ENCODE peak calls at places on chromosomes 11 and 22, in five cellular contexts. S, O, I, R and V are unnamed samples.

GRCh38 chr11:33135768-33136443 is 25.4 kb downstream of the CSTF3 start:
- DNase-seq in S (no peak), O (no peak), I (no peak), R (no peak), V (no peak)

GRCh38 chr11:63906585-63906984 is 10.4 kb downstream of the RCOR2 start:
- DNase-seq in S (no peak), O (no peak), I (peak), R (no peak), V (peak)

GRCh38 chr22:29621761-29622526 is 18.5 kb downstream of the NF2 start:
- DNase-seq in S (no peak), O (no peak), I (no peak), R (peak), V (no peak)

GRCh38 chr11:33588056-33588455 is 112.6 kb downstream of the C11orf91 start:
- DNase-seq in S (no peak), O (no peak), I (peak), R (no peak), V (no peak)

GRCh38 chr11:41201156-41201555 is 258.3 kb downstream of the LRRC4C start:
- DNase-seq in S (no peak), O (no peak), I (peak), R (peak), V (peak)

GRCh38 chr11:16607675-16608644 is 130.5 kb upstream of the C11orf58 start:
- DNase-seq in S (peak), O (peak), I (peak), R (peak), V (peak)

GRCh38 chr11:117806906-117807305 is 9.9 kb upstream of the DSCAML1 start:
- DNase-seq in S (no peak), O (no peak), I (no peak), R (no peak), V (no peak)

GRCh38 chr11:17206448-17206847 is 1.3 kb downstream of the PIK3C2A start:
- DNase-seq in S (no peak), O (no peak), I (no peak), R (peak), V (no peak)

GRCh38 chr22:23532756-23533155 is 47.3 kb downstream of the IGLL1 start:
- DNase-seq in S (no peak), O (no peak), I (no peak), R (no peak), V (no peak)

GRCh38 chr22:44212936-44213335 is 32.2 kb downstream of the PARVG start:
- DNase-seq in S (no peak), O (no peak), I (no peak), R (no peak), V (no peak)

GRCh38 chr11:35321532-35322320 is 97.6 kb downstream of the SLC1A2 start:
- DNase-seq in S (no peak), O (no peak), I (no peak), R (peak), V (no peak)

GRCh38 chr22:48663297-48663696 is 1164.4 kb downstream of the BRD1 start:
- DNase-seq in S (no peak), O (no peak), I (peak), R (no peak), V (no peak)

GRCh38 chr22:43053176-43053575 is 36.0 kb downstream of the TTLL1 start:
- DNase-seq in S (no peak), O (no peak), I (peak), R (no peak), V (no peak)

GRCh38 chr11:76910620-76911414 is 50.1 kb downstream of the ACER3 start:
- DNase-seq in S (no peak), O (no peak), I (no peak), R (no peak), V (no peak)

GRCh38 chr11:12715941-12716340 is 41.7 kb downstream of the TEAD1 start:
- DNase-seq in S (no peak), O (no peak), I (no peak), R (no peak), V (no peak)

GRCh38 chr11:12207384-12208150 is 97.2 kb downstream of the MICAL2 start:
- DNase-seq in S (no peak), O (no peak), I (no peak), R (no peak), V (no peak)

GRCh38 chr11:45646275-45646970 is 19.0 kb downstream of the CHST1 start:
- DNase-seq in S (no peak), O (no peak), I (peak), R (peak), V (no peak)

GRCh38 chr11:76787271-76787670 is 4.1 kb downstream of the TSKU start:
- DNase-seq in S (no peak), O (no peak), I (no peak), R (no peak), V (no peak)

GRCh38 chr11:18012314-18012905 is 437 bp downstream of the SERGEF start:
- DNase-seq in S (peak), O (peak), I (no peak), R (peak), V (peak)

GRCh38 chr11:120908521-120909181 is 115.3 kb upstream of the TBCEL start:
- DNase-seq in S (no peak), O (no peak), I (no peak), R (no peak), V (no peak)

GRCh38 chr11:46361283-46362145 is 14.3 kb downstream of the DGKZ start:
- DNase-seq in S (peak), O (no peak), I (no peak), R (no peak), V (peak)

GRCh38 chr11:133830931-133831907 is 14.1 kb downstream of the SPATA19 start:
- DNase-seq in S (no peak), O (no peak), I (peak), R (no peak), V (peak)

GRCh38 chr11:43579919-43580276 is 100.6 kb upstream of the HSD17B12 start:
- DNase-seq in S (no peak), O (no peak), I (peak), R (no peak), V (no peak)

GRCh38 chr11:2933376-2934056 is 4.3 kb upstream of the PHLDA2 start:
- DNase-seq in S (peak), O (peak), I (no peak), R (peak), V (peak)

GRCh38 chr11:74721479-74721835 is 9.8 kb downstream of the CHRDL2 start:
- DNase-seq in S (no peak), O (no peak), I (no peak), R (no peak), V (no peak)

GRCh38 chr22:29336751-29337490 is 21.4 kb upstream of the RASL10A start:
- DNase-seq in S (no peak), O (peak), I (no peak), R (no peak), V (no peak)

GRCh38 chr11:72283947-72284346 is 40.0 kb upstream of the PHOX2A start:
- DNase-seq in S (no peak), O (no peak), I (no peak), R (no peak), V (no peak)

GRCh38 chr11:22670803-22671202 is 4.4 kb downstream of the GAS2 start:
- DNase-seq in S (no peak), O (no peak), I (no peak), R (peak), V (no peak)

GRCh38 chr11:126332221-126332711 is 23.2 kb upstream of the ST3GAL4 start:
- DNase-seq in S (no peak), O (no peak), I (no peak), R (peak), V (no peak)

GRCh38 chr11:45816614-45817013 is 11.7 kb downstream of the SLC35C1 start:
- DNase-seq in S (no peak), O (no peak), I (peak), R (no peak), V (peak)

GRCh38 chr11:79274636-79275315 is 166.1 kb downstream of the TENM4 start:
- DNase-seq in S (no peak), O (no peak), I (no peak), R (no peak), V (no peak)

GRCh38 chr11:79263001-79263400 is 177.8 kb downstream of the TENM4 start:
- DNase-seq in S (no peak), O (no peak), I (no peak), R (no peak), V (peak)

GRCh38 chr11:19367051-19367709 is 126.4 kb upstream of the E2F8 start:
- DNase-seq in S (no peak), O (no peak), I (no peak), R (no peak), V (no peak)

GRCh38 chr22:46586123-46586519 is 34.1 kb upstream of the GRAMD4 start:
- DNase-seq in S (peak), O (no peak), I (peak), R (no peak), V (no peak)

GRCh38 chr22:19810381-19811141 is 44.1 kb downstream of the GNB1L start:
- DNase-seq in S (peak), O (no peak), I (peak), R (no peak), V (no peak)

GRCh38 chr22:38925571-38926041 is 31.8 kb upstream of the APOBEC3A start:
- DNase-seq in S (no peak), O (no peak), I (no peak), R (no peak), V (no peak)

GRCh38 chr11:86062719-86063118 is 6.2 kb downstream of the PICALM start:
- DNase-seq in S (no peak), O (no peak), I (no peak), R (no peak), V (no peak)

GRCh38 chr22:25111579-25112517 is 87.8 kb upstream of the CRYBB3 start:
- DNase-seq in S (peak), O (peak), I (no peak), R (no peak), V (no peak)

DNA sequence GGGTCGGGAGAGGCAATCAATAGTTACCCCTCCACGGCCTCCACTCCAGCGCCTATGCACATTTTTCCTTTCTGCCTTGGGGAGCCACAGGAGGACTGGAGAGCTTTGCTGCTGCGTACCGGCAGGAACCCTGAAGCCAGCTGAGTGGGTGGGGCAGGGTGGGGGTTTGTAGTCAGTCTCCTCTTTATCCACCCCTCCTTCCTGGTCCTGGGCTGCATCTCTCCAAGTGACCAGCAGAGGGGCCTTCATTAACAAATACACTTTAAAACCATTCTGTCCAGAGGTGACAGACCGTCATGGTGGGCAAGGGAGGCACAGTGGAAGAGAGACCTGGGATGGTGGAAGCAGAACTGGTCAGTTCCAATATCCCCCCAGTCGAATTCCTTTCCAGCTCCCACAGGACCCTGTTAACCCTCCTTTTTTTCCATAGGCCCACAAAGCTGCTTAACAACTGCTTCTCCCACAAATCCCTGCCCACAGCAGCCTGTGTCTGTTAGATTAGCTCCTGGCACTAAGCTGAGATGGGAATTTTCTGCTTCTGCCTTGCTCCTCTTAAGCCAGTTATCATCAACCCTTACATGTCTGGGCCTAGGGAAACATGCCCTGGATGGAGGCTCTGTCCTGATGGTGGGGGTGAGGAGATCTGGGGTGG is 3.9 kb upstream of the ABCG4 start:
- DNase-seq in S (peak), O (peak), I (peak), R (peak), V (peak)
- TF ChIP-seq CTCF in S (peak), O (peak), I (peak), R (peak), V (peak)

GRCh38 chr11:48105096-48105990 is 111.3 kb upstream of the OR4B1 start:
- DNase-seq in S (no peak), O (peak), I (no peak), R (no peak), V (no peak)
- TF ChIP-seq CTCF in S (no peak), O (no peak), I (no peak), R (no peak), V (no peak)

GRCh38 chr11:109641549-109641948 is 219.6 kb downstream of the C11orf87 start:
- DNase-seq in S (no peak), O (no peak), I (peak), R (peak), V (no peak)
- TF ChIP-seq CTCF in S (no peak), O (no peak), I (peak), R (peak), V (no peak)

GRCh38 chr11:122103366-122103765 is 12.6 kb downstream of the BLID start:
- DNase-seq in S (no peak), O (no peak), I (no peak), R (peak), V (no peak)

GRCh38 chr11:122099345-122100045 is 16.5 kb downstream of the BLID start:
- DNase-seq in S (no peak), O (no peak), I (no peak), R (peak), V (no peak)

GRCh38 chr11:122102426-122102825 is 13.6 kb downstream of the BLID start:
- DNase-seq in S (no peak), O (no peak), I (no peak), R (peak), V (no peak)

GRCh38 chr11:122100222-122101080 is 15.6 kb downstream of the BLID start:
- DNase-seq in S (no peak), O (no peak), I (peak), R (peak), V (peak)

DNA sequence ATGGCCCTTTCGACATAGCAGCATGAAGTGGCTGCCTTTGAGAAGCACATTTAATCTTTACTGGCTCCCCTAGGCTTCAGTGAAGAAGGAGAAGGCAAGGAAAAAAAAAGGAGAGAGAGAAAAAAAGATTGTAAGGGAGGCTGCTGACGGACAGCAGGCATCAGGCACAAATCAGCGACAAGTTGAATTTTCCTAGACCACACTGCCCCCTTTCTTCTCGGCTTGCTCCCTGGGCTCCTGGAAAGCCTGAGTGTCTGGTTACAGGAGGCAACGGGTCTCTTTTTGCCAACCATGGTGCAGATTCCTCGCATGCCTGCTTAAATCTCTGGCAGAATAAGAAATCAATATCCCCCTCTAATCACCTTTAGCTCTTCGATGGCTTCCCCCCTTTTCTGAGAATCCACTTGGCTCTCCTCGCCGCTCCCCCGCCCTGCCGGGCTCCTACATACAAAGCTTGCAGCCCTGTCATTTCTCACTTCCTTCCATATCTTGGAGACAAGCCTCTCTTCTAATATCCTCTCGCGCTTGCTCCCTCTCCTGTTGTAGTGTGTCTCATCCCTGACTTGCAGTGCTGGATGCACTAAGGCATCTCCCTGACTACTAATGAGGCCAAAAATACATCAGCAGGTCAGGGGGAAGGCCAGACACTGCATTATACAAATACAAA is 14.3 kb downstream of the BLID start:
- DNase-seq in S (no peak), O (no peak), I (peak), R (peak), V (peak)
- TF ChIP-seq CTCF in S (peak), O (peak), I (peak), R (peak), V (no peak)

DNA sequence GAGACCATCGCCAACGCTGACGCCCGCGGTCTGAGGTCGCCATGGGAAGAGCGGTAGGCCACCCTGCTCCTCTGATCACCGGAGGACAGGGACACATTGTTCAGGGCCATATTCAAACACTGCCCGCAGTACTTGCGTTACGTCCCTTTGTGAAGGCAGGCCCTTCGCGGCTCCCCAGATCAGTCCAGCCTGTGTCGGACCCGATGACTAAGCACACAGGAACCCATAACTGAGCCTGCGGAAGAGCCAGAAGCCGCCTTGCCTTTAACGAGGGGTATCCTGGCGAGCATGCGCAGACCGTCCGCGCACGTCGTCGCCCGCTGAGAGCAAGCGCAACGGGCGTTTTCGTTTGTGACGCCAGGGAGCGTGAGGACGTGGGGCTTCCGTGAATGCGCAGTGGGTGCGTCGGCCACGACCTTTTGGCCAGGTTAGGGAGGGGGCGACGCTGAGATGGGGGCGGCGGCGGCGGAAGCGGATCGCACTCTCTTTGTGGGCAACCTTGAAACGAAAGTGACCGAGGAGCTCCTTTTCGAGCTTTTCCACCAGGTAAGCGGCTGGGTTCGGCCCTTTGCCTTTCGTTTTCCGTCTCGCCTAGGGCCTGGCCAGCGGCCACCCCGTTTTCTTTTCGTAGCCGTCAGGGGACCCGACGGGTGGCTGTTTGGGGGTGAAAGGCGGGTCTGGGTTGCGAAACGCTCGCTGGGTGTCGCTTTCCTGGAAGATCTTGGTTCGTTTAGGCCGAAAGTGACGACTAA is at the start of the genes C11orf71 and RBM7:
- DNase-seq in S (peak), O (peak), I (peak), R (peak), V (peak)
- TF ChIP-seq CTCF in S (peak), O (no peak), I (no peak), R (no peak), V (no peak)

DNA sequence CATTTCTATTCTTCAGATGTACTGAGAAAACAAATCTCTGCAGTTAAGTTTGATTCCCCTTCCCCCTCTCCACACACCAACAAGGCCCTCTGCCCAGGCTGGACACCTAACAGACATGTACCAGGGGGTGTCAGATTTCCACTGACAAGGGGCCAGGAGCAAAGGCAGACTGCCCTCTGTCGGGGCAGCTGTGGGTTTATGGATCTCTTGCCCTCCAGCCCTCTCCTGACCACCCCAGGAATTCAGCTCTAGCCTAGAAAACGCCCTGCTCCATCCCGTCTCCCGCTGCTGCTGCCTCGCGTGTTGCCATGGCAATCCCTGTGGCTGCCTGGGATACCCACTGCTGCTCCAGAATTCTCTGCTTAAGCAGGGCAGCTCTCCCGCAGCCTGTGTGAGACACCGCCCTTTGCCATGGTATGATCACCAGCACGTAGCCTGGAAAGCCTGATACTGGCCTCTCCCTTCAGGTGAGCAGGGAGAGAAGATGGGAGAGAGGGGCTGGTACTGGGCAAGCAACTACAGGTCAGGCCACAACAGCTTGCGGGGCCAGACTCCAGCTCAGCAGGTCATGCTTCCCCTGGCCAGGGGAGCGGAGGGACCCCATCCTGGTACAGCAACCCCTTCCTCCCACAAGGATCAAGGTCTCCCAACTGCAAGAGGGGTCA is 41.6 kb downstream of the BUD13 start:
- DNase-seq in S (no peak), O (peak), I (peak), R (no peak), V (peak)
- TF ChIP-seq CTCF in S (no peak), O (no peak), I (peak), R (no peak), V (no peak)

DNA sequence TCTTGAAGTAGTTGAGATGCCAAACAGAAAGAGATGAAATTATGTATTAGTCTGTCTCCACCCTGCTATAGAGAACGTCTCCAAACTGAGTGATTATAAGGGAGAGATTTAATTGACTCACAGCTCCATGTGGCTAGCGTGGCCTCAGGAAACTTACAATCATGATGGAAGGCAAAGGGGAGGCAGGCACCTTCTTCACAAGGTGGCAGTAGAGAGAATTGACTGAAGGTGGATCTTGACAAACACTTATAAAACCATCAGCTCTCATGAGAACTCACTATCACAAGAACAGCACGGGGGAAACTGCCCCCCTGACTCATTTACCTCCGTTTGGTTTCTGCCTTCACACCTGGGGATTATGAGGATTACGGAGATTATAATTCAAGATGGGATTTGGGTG is 794.0 kb downstream of the CNTN5 start:
- DNase-seq in S (no peak), O (no peak), I (no peak), R (no peak), V (no peak)
- TF ChIP-seq CTCF in S (no peak), O (no peak), I (peak), R (no peak), V (no peak)

GRCh38 chr11:106418786-106419185 is 341.3 kb downstream of the AASDHPPT start:
- DNase-seq in S (no peak), O (no peak), I (no peak), R (no peak), V (no peak)

GRCh38 chr11:106410902-106411301 is 333.4 kb downstream of the AASDHPPT start:
- DNase-seq in S (no peak), O (no peak), I (no peak), R (no peak), V (no peak)

GRCh38 chr11:106413222-106413621 is 335.8 kb downstream of the AASDHPPT start:
- DNase-seq in S (no peak), O (no peak), I (no peak), R (no peak), V (no peak)

GRCh38 chr11:106420048-106420665 is 342.7 kb downstream of the AASDHPPT start:
- DNase-seq in S (no peak), O (no peak), I (no peak), R (no peak), V (no peak)

GRCh38 chr11:106415510-106415909 is 338.0 kb downstream of the AASDHPPT start:
- DNase-seq in S (no peak), O (no peak), I (no peak), R (no peak), V (no peak)
- TF ChIP-seq CTCF in S (no peak), O (no peak), I (peak), R (peak), V (no peak)

GRCh38 chr22:45397806-45398205 is 15.6 kb downstream of the SMC1B start:
- DNase-seq in S (no peak), O (no peak), I (peak), R (no peak), V (no peak)
- TF ChIP-seq CTCF in S (no peak), O (no peak), I (peak), R (no peak), V (no peak)